ENCODE peak calls at places on chromosome 6, in four cellular contexts. I is dorsolateral prefrontal cortex, A is heart right ventricle, B is left lung. K is an unnamed sample.

GRCh38 chr6:73182021-73182607 is 43.2 kb downstream of the KHDC1L start:
- DNase-seq in I (no peak), A (no peak), B (no peak), K (no peak)

GRCh38 chr6:157230971-157231370 is 92.3 kb downstream of the TMEM242 start:
- DNase-seq in I (no peak), A (no peak), B (no peak), K (no peak)

GRCh38 chr6:3751019-3751729 is at the start of gene PXDC1:
- DNase-seq in I (no peak), A (peak; percentile 41), B (peak; percentile 84), K (no peak)

GRCh38 chr6:139373154-139373927 is 1.1 kb downstream of the CITED2 start:
- DNase-seq in I (peak; percentile 58), A (peak; percentile 71), B (peak; percentile 95), K (peak; percentile 41)

GRCh38 chr6:34514112-34514511 is 42.0 kb downstream of the SPDEF start:
- DNase-seq in I (no peak), A (no peak), B (no peak), K (no peak)

GRCh38 chr6:15763827-15764226 is 101.0 kb upstream of the DTNBP1 start:
- DNase-seq in I (no peak), A (no peak), B (no peak), K (no peak)

GRCh38 chr6:147205690-147206600 is 1.7 kb downstream of the STXBP5 start:
- DNase-seq in I (no peak), A (no peak), B (no peak), K (no peak)

GRCh38 chr6:14871196-14871595 is 374.7 kb upstream of the JARID2 start:
- DNase-seq in I (no peak), A (peak; percentile 33), B (no peak), K (no peak)

GRCh38 chr6:129353067-129353466 is 356.9 kb downstream of the ARHGAP18 start:
- DNase-seq in I (no peak), A (peak; percentile 32), B (peak; percentile 36), K (peak; percentile 24)

GRCh38 chr6:105212587-105212986 is 32.8 kb upstream of the POPDC3 start:
- DNase-seq in I (no peak), A (no peak), B (no peak), K (no peak)

GRCh38 chr6:12483712-12484111 is 193.6 kb downstream of the EDN1 start:
- DNase-seq in I (no peak), A (no peak), B (no peak), K (no peak)

GRCh38 chr6:45378324-45378926 is 691 bp upstream of the SUPT3H start:
- DNase-seq in I (peak; percentile 23), A (peak; percentile 45), B (peak; percentile 76), K (peak; percentile 19)

GRCh38 chr6:88683734-88684133 is 279.7 kb downstream of the RNGTT start:
- DNase-seq in I (no peak), A (no peak), B (no peak), K (no peak)

GRCh38 chr6:44898296-44898930 is 429.7 kb upstream of the RUNX2 start:
- DNase-seq in I (no peak), A (no peak), B (peak; percentile 64), K (no peak)

GRCh38 chr6:20661721-20662120 is 127.5 kb downstream of the CDKAL1 start:
- DNase-seq in I (no peak), A (no peak), B (no peak), K (peak; percentile 15)

GRCh38 chr6:6900566-6901204 is 207.1 kb upstream of the RREB1 start:
- DNase-seq in I (no peak), A (no peak), B (no peak), K (no peak)

GRCh38 chr6:30781362-30781696 is 37.0 kb upstream of the IER3 start:
- DNase-seq in I (no peak), A (peak; percentile 43), B (no peak), K (no peak)

GRCh38 chr6:12071064-12071615 is 59.0 kb downstream of the HIVEP1 start:
- DNase-seq in I (no peak), A (no peak), B (no peak), K (no peak)

GRCh38 chr6:157298325-157298724 is 25.0 kb downstream of the TMEM242 start:
- DNase-seq in I (no peak), A (no peak), B (no peak), K (peak; percentile 29)

GRCh38 chr6:45697605-45698004 is 318.1 kb downstream of the CLIC5 start:
- DNase-seq in I (no peak), A (no peak), B (no peak), K (no peak)

GRCh38 chr6:90139272-90139817 is 157.3 kb downstream of the BACH2 start:
- DNase-seq in I (no peak), A (no peak), B (no peak), K (no peak)

GRCh38 chr6:68638225-68638900 is 3.3 kb downstream of the ADGRB3 start:
- DNase-seq in I (no peak), A (peak; percentile 14), B (no peak), K (no peak)

GRCh38 chr6:142387997-142388815 is 86.4 kb downstream of the ADGRG6 start:
- DNase-seq in I (no peak), A (no peak), B (no peak), K (no peak)

GRCh38 chr6:106579281-106579680 is 50.0 kb downstream of the RTN4IP1 start:
- DNase-seq in I (no peak), A (no peak), B (no peak), K (no peak)

GRCh38 chr6:4571011-4571410 is 205.2 kb upstream of the CDYL start:
- DNase-seq in I (no peak), A (no peak), B (no peak), K (no peak)

GRCh38 chr6:27668442-27669275 is 195.8 kb upstream of the ZNF184 start:
- DNase-seq in I (no peak), A (no peak), B (no peak), K (no peak)

GRCh38 chr6:137297887-137298286 is 78.7 kb upstream of the IFNGR1 start:
- DNase-seq in I (no peak), A (no peak), B (no peak), K (no peak)

GRCh38 chr6:148192310-148192709 is 150.3 kb upstream of the SASH1 start:
- DNase-seq in I (no peak), A (no peak), B (no peak), K (no peak)

GRCh38 chr6:43604174-43604573 is 24.9 kb downstream of the GTPBP2 start:
- DNase-seq in I (no peak), A (no peak), B (no peak), K (no peak)

GRCh38 chr6:54262499-54262898 is 45.7 kb upstream of the TINAG start:
- DNase-seq in I (no peak), A (no peak), B (no peak), K (no peak)

GRCh38 chr6:134289204-134289575 is 28.7 kb downstream of the SGK1 start:
- DNase-seq in I (no peak), A (no peak), B (no peak), K (no peak)
- H3K27ac ChIP-seq in I (no peak overlapping the region), A (peak overlapping the region; percentile 42), B (peak overlapping the region; percentile 57), K (no peak overlapping the region)

GRCh38 chr6:107674995-107675738 is 148.9 kb downstream of the SCML4 start:
- DNase-seq in I (peak; percentile 64), A (peak; percentile 89), B (peak; percentile 94), K (peak; percentile 73)
- TF ChIP-seq CTCF in I (peak; percentile 95), A (peak; percentile 87), B (peak; percentile 81), K (peak; percentile 37)

DNA sequence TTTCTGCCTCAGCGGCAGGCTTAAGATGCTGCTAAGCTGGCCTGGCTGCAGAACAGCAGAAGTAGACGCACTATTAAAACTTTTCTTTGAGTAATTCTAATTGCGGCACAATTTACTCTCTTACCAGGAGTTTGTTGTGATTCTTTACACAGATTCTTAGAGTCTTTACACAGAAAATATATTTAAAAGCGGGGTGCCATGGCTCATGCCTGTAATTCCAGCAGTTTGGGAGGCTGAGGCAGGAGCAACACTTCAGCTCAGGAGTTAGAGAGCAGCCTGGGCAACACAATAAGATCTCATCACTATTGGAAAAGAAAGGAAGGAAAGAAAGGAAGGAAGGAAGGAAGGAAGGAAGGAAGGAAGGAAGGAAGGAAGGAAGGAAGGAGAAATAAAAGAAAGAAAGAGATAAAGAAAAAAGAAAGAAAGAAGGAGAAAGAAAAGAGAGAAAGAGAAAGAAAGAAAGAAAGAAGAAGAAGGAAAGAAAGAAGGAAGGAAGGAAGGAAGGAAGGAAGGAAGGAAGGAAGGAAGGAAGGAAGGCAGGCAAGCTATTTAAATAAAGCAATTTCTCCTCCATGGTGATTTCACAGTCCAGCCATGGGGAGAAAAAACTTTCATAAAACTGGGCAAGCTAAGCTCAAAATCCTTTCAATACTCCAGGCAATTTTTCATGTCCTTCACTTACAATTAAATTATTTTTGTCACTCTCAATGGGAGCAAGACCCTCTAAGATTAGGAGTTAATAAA is 21.1 kb upstream of the MRS2 start:
- DNase-seq in I (no peak), A (no peak), B (no peak), K (no peak)
- H3K27ac ChIP-seq in I (no peak overlapping the region), A (no peak overlapping the region), B (no peak overlapping the region), K (no peak overlapping the region)

GRCh38 chr6:36757206-36757605 is 59.6 kb downstream of the RAB44 start:
- DNase-seq in I (no peak), A (no peak), B (no peak), K (no peak)
- TF ChIP-seq CTCF in I (no peak), A (no peak), B (no peak), K (no peak)

K was measured in prostate gland.